ENCODE peak calls at places on chromosomes 4 and X, in seven cellular contexts. One of them, this sample, is unnamed. For H3K4me1, the result is how much of the 10 kb centered on the place peaks cover.

GRCh38 chr4:47839259-47839658 is 1.4 kb upstream of the CORIN start:
- DNase-seq in right atrium auricular region: peak
- DNase-seq in pancreas: no peak
- DNase-seq in kidney: no peak
- DNase-seq in IMR-90: peak
- DNase-seq in right cardiac atrium: no peak
- DNase-seq in lower lobe of right lung: no peak
- DNase-seq in this sample: no peak

GRCh38 chr4:84971319-84971932 is 4.9 kb upstream of the WDFY3 start:
- DNase-seq in right atrium auricular region: no peak
- DNase-seq in pancreas: no peak
- DNase-seq in kidney: no peak
- DNase-seq in IMR-90: peak
- DNase-seq in right cardiac atrium: no peak
- DNase-seq in lower lobe of right lung: no peak
- DNase-seq in this sample: no peak

GRCh38 chrX:41189156-41189555 is 103.9 kb downstream of the USP9X start:
- DNase-seq in right atrium auricular region: no peak
- DNase-seq in pancreas: no peak
- DNase-seq in kidney: no peak
- DNase-seq in IMR-90: no peak
- DNase-seq in right cardiac atrium: no peak
- DNase-seq in lower lobe of right lung: no peak
- DNase-seq in this sample: no peak

GRCh38 chr4:10737335-10737734 is 52.8 kb upstream of the CLNK start:
- DNase-seq in right atrium auricular region: no peak
- DNase-seq in pancreas: no peak
- DNase-seq in kidney: no peak
- DNase-seq in IMR-90: peak
- DNase-seq in right cardiac atrium: no peak
- DNase-seq in lower lobe of right lung: no peak
- DNase-seq in this sample: no peak

GRCh38 chrX:108584617-108585211 is 145.1 kb downstream of the COL4A5 start:
- DNase-seq in right atrium auricular region: no peak
- DNase-seq in pancreas: no peak
- DNase-seq in kidney: no peak
- DNase-seq in IMR-90: no peak
- DNase-seq in right cardiac atrium: no peak
- DNase-seq in lower lobe of right lung: no peak
- DNase-seq in this sample: no peak

GRCh38 chr4:102247041-102247440 is 98.2 kb downstream of the SLC39A8 start:
- DNase-seq in right atrium auricular region: no peak
- DNase-seq in pancreas: no peak
- DNase-seq in kidney: no peak
- DNase-seq in IMR-90: no peak
- DNase-seq in right cardiac atrium: no peak
- DNase-seq in lower lobe of right lung: no peak
- DNase-seq in this sample: no peak

GRCh38 chr4:169253904-169254303 is 16.9 kb downstream of the SH3RF1 start:
- DNase-seq in right atrium auricular region: no peak
- DNase-seq in pancreas: no peak
- DNase-seq in kidney: no peak
- DNase-seq in IMR-90: peak
- DNase-seq in right cardiac atrium: no peak
- DNase-seq in lower lobe of right lung: no peak
- DNase-seq in this sample: no peak

GRCh38 chrX:3134316-3134715 is 93.0 kb downstream of the ARSF start:
- DNase-seq in right atrium auricular region: no peak
- DNase-seq in pancreas: no peak
- DNase-seq in kidney: no peak
- DNase-seq in IMR-90: peak
- DNase-seq in right cardiac atrium: no peak
- DNase-seq in lower lobe of right lung: no peak
- DNase-seq in this sample: no peak

GRCh38 chr4:166198041-166198440 is 325.0 kb downstream of the TLL1 start:
- DNase-seq in right atrium auricular region: no peak
- DNase-seq in pancreas: no peak
- DNase-seq in kidney: no peak
- DNase-seq in IMR-90: no peak
- DNase-seq in right cardiac atrium: no peak
- DNase-seq in lower lobe of right lung: no peak
- DNase-seq in this sample: no peak

GRCh38 chr4:17809667-17810066 is 890 bp downstream of the DCAF16 start:
- DNase-seq in right atrium auricular region: no peak
- DNase-seq in pancreas: no peak
- DNase-seq in kidney: no peak
- DNase-seq in IMR-90: no peak
- DNase-seq in right cardiac atrium: no peak
- DNase-seq in lower lobe of right lung: no peak
- DNase-seq in this sample: no peak

GRCh38 chr4:137677851-137678250 is 145.6 kb upstream of the PCDH18 start:
- DNase-seq in right atrium auricular region: no peak
- DNase-seq in pancreas: no peak
- DNase-seq in kidney: no peak
- DNase-seq in IMR-90: peak
- DNase-seq in right cardiac atrium: no peak
- DNase-seq in lower lobe of right lung: no peak
- DNase-seq in this sample: no peak

GRCh38 chrX:9566150-9566621 is 101.3 kb downstream of the TBL1X start:
- DNase-seq in right atrium auricular region: peak
- DNase-seq in pancreas: peak
- DNase-seq in kidney: no peak
- DNase-seq in IMR-90: peak
- DNase-seq in right cardiac atrium: peak
- DNase-seq in lower lobe of right lung: no peak
- DNase-seq in this sample: peak

GRCh38 chr4:112210777-112211176 is 20.8 kb upstream of the AP1AR start:
- DNase-seq in right atrium auricular region: no peak
- DNase-seq in pancreas: no peak
- DNase-seq in kidney: no peak
- DNase-seq in IMR-90: no peak
- DNase-seq in right cardiac atrium: no peak
- DNase-seq in lower lobe of right lung: no peak
- DNase-seq in this sample: no peak

GRCh38 chrX:24465524-24465850 is 401 bp downstream of the PDK3 start:
- DNase-seq in right atrium auricular region: no peak
- DNase-seq in pancreas: no peak
- DNase-seq in kidney: no peak
- DNase-seq in IMR-90: no peak
- DNase-seq in right cardiac atrium: no peak
- DNase-seq in lower lobe of right lung: no peak
- DNase-seq in this sample: peak

GRCh38 chr4:169398294-169398693 is 127.5 kb upstream of the SH3RF1 start:
- DNase-seq in right atrium auricular region: no peak
- DNase-seq in pancreas: no peak
- DNase-seq in kidney: no peak
- DNase-seq in IMR-90: peak
- DNase-seq in right cardiac atrium: no peak
- DNase-seq in lower lobe of right lung: no peak
- DNase-seq in this sample: no peak

GRCh38 chr4:54837576-54838140 is 179.9 kb downstream of the KIT start:
- DNase-seq in right atrium auricular region: no peak
- DNase-seq in pancreas: no peak
- DNase-seq in kidney: no peak
- DNase-seq in IMR-90: no peak
- DNase-seq in right cardiac atrium: no peak
- DNase-seq in lower lobe of right lung: no peak
- DNase-seq in this sample: no peak

DNA sequence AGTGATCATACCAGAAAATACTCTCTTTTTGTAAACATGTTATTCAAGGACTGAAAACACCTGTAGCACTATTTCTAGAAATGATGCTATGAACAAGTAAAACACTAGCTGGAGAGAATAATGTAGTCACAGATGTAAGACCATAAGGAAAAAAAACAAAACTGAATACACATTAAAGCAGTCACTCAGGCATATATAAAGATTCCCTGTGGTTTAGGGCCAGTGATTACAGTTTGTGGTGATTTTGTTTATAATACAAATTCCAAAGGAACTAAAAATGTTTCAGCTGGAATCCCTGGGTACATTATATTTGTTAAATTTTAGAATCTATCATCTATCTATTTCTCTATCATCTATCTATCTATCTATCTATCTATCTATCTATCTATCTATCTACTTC is 777.8 kb upstream of the FRG1 start:
- DNase-seq in right atrium auricular region: no peak
- DNase-seq in pancreas: no peak
- DNase-seq in kidney: no peak
- DNase-seq in IMR-90: peak
- DNase-seq in right cardiac atrium: no peak
- DNase-seq in lower lobe of right lung: no peak
- DNase-seq in this sample: no peak
- H3K4me1 ChIP-seq in right atrium auricular region: under half
- H3K4me1 ChIP-seq in pancreas: under half
- H3K4me1 ChIP-seq in kidney: under half
- H3K4me1 ChIP-seq in IMR-90: under half
- H3K4me1 ChIP-seq in right cardiac atrium: under half
- H3K4me1 ChIP-seq in lower lobe of right lung: under half
- H3K4me1 ChIP-seq in this sample: under half

GRCh38 chr4:104642521-104642920 is 147.8 kb upstream of the CXXC4 start:
- DNase-seq in right atrium auricular region: no peak
- DNase-seq in pancreas: no peak
- DNase-seq in kidney: no peak
- DNase-seq in IMR-90: no peak
- DNase-seq in right cardiac atrium: no peak
- DNase-seq in lower lobe of right lung: no peak
- DNase-seq in this sample: no peak
- H3K4me1 ChIP-seq in right atrium auricular region: under half
- H3K4me1 ChIP-seq in pancreas: under half
- H3K4me1 ChIP-seq in kidney: under half
- H3K4me1 ChIP-seq in IMR-90: under half
- H3K4me1 ChIP-seq in right cardiac atrium: under half
- H3K4me1 ChIP-seq in lower lobe of right lung: under half
- H3K4me1 ChIP-seq in this sample: under half

DNA sequence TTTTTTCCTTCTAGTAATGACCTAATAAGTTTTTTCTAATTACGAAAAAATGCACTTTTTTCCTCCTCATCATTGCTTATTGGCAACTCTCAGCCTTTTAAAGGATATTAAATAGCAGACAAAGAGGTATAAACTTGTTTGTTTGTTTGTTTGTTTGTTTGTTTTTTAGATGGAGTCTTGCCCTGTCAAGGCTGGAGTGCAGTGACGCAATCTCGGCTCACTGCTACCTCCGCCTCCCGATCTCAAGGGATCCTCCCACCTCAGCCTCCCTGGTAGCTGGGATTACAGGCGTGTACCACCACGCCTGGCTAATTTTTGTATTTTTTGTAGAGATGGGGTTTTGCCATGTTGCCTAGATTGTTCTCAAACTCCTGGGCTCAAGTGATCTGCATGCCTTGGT is 6.0 kb downstream of the RBM47 start:
- DNase-seq in right atrium auricular region: no peak
- DNase-seq in pancreas: no peak
- DNase-seq in kidney: no peak
- DNase-seq in IMR-90: no peak
- DNase-seq in right cardiac atrium: no peak
- DNase-seq in lower lobe of right lung: no peak
- DNase-seq in this sample: no peak
- H3K4me1 ChIP-seq in right atrium auricular region: under half
- H3K4me1 ChIP-seq in pancreas: under half
- H3K4me1 ChIP-seq in kidney: under half
- H3K4me1 ChIP-seq in IMR-90: under half
- H3K4me1 ChIP-seq in right cardiac atrium: under half
- H3K4me1 ChIP-seq in lower lobe of right lung: under half
- H3K4me1 ChIP-seq in this sample: under half

DNA sequence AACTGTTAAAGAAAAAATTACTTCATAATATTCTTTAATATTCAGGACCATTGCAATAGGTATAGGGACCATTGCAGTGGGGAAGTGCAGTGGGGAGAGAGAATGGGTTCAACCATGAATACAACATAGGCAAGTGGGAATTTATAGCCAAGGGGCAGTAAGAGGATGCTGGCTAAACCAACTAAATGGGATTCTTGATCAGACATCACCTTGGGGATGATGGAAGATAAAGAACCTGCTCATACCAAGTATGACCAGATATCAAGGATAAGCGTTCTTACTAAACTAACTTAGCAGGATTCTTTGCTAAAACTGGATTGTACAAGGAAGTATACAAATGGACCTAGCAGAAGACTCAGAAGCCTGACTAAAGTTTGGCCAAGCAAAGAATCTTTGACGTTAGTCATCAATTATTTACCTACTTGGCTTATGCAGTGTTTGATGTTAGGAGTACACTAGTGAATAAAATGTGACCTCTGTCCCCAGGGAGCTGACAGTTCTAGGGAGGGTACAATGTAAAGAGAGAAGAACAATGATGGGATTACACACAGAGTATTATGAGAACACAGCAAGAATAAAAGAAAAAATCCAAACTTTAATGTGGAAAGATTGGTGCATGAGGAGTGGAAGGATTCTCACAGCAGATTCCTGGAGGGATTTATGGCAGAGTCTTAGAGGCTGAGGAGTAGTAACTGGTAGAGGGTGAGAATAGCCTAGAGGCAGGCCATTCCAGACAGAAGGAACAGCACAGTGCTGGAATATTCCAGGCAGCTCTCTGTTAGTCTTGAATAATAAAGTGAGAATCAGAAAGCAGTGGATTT is 54.7 kb upstream of the MYOZ2 start:
- DNase-seq in right atrium auricular region: no peak
- DNase-seq in pancreas: no peak
- DNase-seq in kidney: no peak
- DNase-seq in IMR-90: no peak
- DNase-seq in right cardiac atrium: no peak
- DNase-seq in lower lobe of right lung: no peak
- DNase-seq in this sample: no peak
- H3K4me1 ChIP-seq in right atrium auricular region: under half
- H3K4me1 ChIP-seq in pancreas: under half
- H3K4me1 ChIP-seq in kidney: under half
- H3K4me1 ChIP-seq in IMR-90: under half
- H3K4me1 ChIP-seq in right cardiac atrium: under half
- H3K4me1 ChIP-seq in lower lobe of right lung: under half
- H3K4me1 ChIP-seq in this sample: under half

This sample was measured in psoas muscle.